ENCODE peak calls at places on chromosomes 16 and 17, in ten cellular contexts. W is right lobe of liver, D is A549, B is testis, Y is HepG2, X is transverse colon, Q is vagina, S is GM12878, I is spleen, E is adrenal gland. K is an unnamed sample.

GRCh38 chr17:21573961-21574610 is 118.2 kb upstream of the KCNJ18 start:
- DNase-seq in W (peak), D (no peak), B (peak), Y (no peak), X (peak), Q (no peak), S (no peak), I (no peak), E (peak), K (no peak)

GRCh38 chr17:12395733-12396354 is 269.8 kb upstream of the MYOCD start:
- DNase-seq in W (no peak), D (peak), B (peak), Y (peak), X (no peak), Q (no peak), S (no peak), I (no peak), E (no peak), K (peak)

GRCh38 chr16:80084614-80085013 is 456.2 kb upstream of the DYNLRB2 start:
- DNase-seq in W (peak), D (peak), B (peak), Y (peak), X (peak), Q (no peak), S (no peak), I (no peak), E (peak), K (peak)

GRCh38 chr17:4968166-4968915 is 724 bp upstream of the SPAG7 start:
- DNase-seq in W (peak), D (no peak), B (peak), Y (no peak), X (no peak), Q (no peak), S (no peak), I (peak), E (no peak), K (peak)

GRCh38 chr17:18156976-18157280 is 26.7 kb upstream of the ALKBH5 start:
- DNase-seq in W (no peak), D (no peak), B (no peak), Y (no peak), X (no peak), Q (no peak), S (no peak), I (no peak), E (no peak), K (no peak)

GRCh38 chr16:47779201-47780016 is 318.3 kb downstream of the PHKB start:
- DNase-seq in W (peak), D (peak), B (peak), Y (no peak), X (no peak), Q (no peak), S (peak), I (peak), E (peak), K (peak)

GRCh38 chr17:50627782-50628601 is 6.7 kb upstream of the ABCC3 start:
- DNase-seq in W (peak), D (peak), B (no peak), Y (peak), X (peak), Q (no peak), S (no peak), I (no peak), E (no peak), K (no peak)

GRCh38 chr16:11303405-11304138 is 22.4 kb upstream of the PRM1 start:
- DNase-seq in W (no peak), D (no peak), B (peak), Y (no peak), X (no peak), Q (no peak), S (no peak), I (no peak), E (no peak), K (no peak)

GRCh38 chr16:70750893-70751467 is 50.0 kb downstream of the VAC14 start:
- DNase-seq in W (peak), D (peak), B (peak), Y (no peak), X (peak), Q (no peak), S (no peak), I (no peak), E (peak), K (peak)

GRCh38 chr17:13647551-13647950 is 45.8 kb upstream of the HS3ST3A1 start:
- DNase-seq in W (no peak), D (no peak), B (no peak), Y (no peak), X (no peak), Q (no peak), S (no peak), I (no peak), E (no peak), K (no peak)

GRCh38 chr16:15843635-15844279 is 13.1 kb downstream of the MYH11 start:
- DNase-seq in W (no peak), D (no peak), B (no peak), Y (no peak), X (no peak), Q (no peak), S (no peak), I (peak), E (no peak), K (no peak)

GRCh38 chr16:85329059-85329812 is 217.0 kb upstream of the CIBAR2 start:
- DNase-seq in W (no peak), D (no peak), B (no peak), Y (no peak), X (peak), Q (no peak), S (no peak), I (no peak), E (no peak), K (peak)

GRCh38 chr17:7688808-7689316 is 585 bp downstream of the WRAP53 start:
- DNase-seq in W (no peak), D (no peak), B (no peak), Y (no peak), X (no peak), Q (no peak), S (no peak), I (no peak), E (no peak), K (no peak)

GRCh38 chr17:7686221-7687071 is 844 bp downstream of the TP53 start:
- DNase-seq in W (peak), D (peak), B (peak), Y (peak), X (peak), Q (no peak), S (peak), I (peak), E (peak), K (peak)

GRCh38 chr17:7687072-7687907 is at the start of gene TP53:
- DNase-seq in W (peak), D (peak), B (peak), Y (peak), X (peak), Q (no peak), S (peak), I (peak), E (peak), K (peak)

GRCh38 chr17:7685533-7686220 is 1.6 kb downstream of the TP53 start:
- DNase-seq in W (peak), D (peak), B (peak), Y (peak), X (peak), Q (no peak), S (no peak), I (peak), E (peak), K (peak)

GRCh38 chr17:7687908-7688807 is at the start of gene WRAP53:
- DNase-seq in W (peak), D (peak), B (peak), Y (peak), X (peak), Q (no peak), S (peak), I (peak), E (peak), K (peak)
- TF ChIP-seq POLR2A in W (peak), D (peak), B (no peak), Y (peak), X (no peak), Q (no peak), S (peak), I (no peak), E (no peak), K (peak)

GRCh38 chr17:71117461-71117860 is 948.1 kb downstream of the KCNJ2 start:
- DNase-seq in W (no peak), D (no peak), B (no peak), Y (no peak), X (no peak), Q (no peak), S (no peak), I (no peak), E (no peak), K (no peak)
- H3K4me3 ChIP-seq in W (no peak), D (no peak), B (no peak), Y (no peak), X (no peak), Q (no peak), S (no peak), I (no peak), E (no peak), K (no peak)

GRCh38 chr17:42272162-42272561 is 4.0 kb downstream of the STAT5B start:
- DNase-seq in W (no peak), D (no peak), B (no peak), Y (no peak), X (no peak), Q (no peak), S (no peak), I (no peak), E (no peak), K (no peak)

GRCh38 chr17:42272576-42272975 is 3.6 kb downstream of the STAT5B start:
- DNase-seq in W (no peak), D (no peak), B (no peak), Y (no peak), X (no peak), Q (no peak), S (no peak), I (no peak), E (no peak), K (no peak)

GRCh38 chr17:42274812-42275526 is 1.2 kb downstream of the STAT5B start:
- DNase-seq in W (no peak), D (no peak), B (no peak), Y (no peak), X (no peak), Q (peak), S (no peak), I (no peak), E (no peak), K (no peak)

GRCh38 chr17:42274273-42274542 is 2.0 kb downstream of the STAT5B start:
- DNase-seq in W (no peak), D (no peak), B (no peak), Y (no peak), X (no peak), Q (no peak), S (no peak), I (no peak), E (no peak), K (no peak)

DNA sequence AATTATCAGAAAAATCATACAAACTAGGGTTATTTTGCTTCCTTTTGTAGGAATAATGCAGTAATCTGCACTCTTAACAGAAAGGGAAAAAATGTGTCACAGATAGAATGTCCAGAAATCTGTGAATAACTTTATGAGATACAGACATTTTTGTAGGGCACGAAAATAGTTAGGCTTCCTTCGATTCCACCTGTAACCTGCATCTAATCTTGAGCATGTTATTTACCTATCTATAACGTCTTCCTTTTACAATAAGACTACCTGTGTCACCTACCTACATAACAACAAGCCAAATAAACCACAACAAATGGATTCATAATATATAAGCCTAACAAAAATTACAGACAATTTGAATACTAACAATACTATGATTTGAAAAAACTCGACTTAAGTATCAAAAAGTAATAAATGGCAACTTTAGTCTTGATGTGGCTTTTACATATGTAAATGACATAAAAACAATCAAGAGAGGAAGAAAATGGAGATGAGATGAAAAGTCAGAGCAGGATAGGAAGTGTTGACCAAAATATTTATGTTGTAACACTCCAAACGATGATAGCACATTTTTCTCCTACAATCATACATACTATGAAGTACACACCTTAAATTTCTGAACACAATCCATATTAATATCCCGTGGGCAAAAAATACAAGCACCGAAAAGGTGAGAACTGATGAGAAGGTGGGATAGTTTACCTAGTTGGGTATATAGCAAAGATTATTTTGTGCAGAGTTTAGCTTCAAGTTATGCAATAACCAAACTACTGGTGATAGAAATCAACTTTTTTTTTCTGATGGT is 2.5 kb downstream of the STAT5B start:
- DNase-seq in W (no peak), D (no peak), B (no peak), Y (no peak), X (no peak), Q (no peak), S (no peak), I (no peak), E (no peak), K (peak)
- TF ChIP-seq POLR2A in W (no peak), D (no peak), B (no peak), Y (no peak), X (no peak), Q (no peak), S (no peak), I (no peak), E (no peak), K (no peak)

GRCh38 chr16:27486760-27487159 is 63.0 kb downstream of the GTF3C1 start:
- DNase-seq in W (no peak), D (no peak), B (peak), Y (no peak), X (no peak), Q (no peak), S (no peak), I (no peak), E (no peak), K (no peak)
- H3K4me3 ChIP-seq in W (no peak), D (no peak), B (no peak), Y (no peak), X (no peak), Q (no peak), S (no peak), I (no peak), E (no peak), K (no peak)

DNA sequence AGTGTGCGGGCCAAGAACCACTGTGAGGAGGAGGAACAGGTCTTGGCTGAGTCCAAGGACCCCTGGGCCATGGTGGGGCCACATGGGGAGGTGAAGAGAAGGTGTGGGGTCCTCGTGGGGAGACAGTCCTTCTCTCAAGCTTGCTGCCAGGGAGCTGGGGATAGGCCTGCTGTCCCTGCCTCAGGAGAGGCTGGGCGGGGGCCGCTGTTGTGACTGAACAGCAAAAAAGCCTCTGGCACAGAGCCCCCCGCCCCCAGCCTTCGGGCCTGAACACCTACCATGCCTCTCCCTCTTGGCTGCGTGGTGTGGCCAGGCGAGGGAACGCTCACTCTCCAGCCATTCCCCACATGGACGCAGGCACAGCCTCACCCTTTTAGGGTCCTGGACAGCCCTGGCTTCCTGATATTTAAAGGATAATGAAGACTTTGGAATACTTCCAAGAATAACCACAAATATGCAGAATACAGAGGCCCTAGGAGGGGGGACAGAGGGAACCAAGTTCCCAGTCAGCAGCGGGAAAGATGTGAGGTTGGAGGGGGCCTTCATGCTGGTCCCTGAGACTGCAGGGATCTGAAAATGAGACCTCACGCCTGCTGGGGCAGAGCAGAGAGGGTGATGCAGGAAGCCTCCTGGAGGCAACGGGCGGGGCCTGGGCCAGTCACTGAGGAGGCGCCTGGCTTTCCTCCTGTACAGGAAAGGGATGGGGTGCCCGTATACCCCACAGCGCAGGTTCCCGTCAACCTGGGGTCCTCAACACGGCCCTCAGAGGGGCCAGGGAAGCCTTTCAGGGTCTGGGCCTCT is 100.0 kb upstream of the CREBBP start:
- DNase-seq in W (no peak), D (no peak), B (peak), Y (no peak), X (no peak), Q (no peak), S (no peak), I (no peak), E (no peak), K (no peak)
- TF ChIP-seq POLR2A in W (no peak), D (no peak), B (no peak), Y (no peak), X (no peak), Q (no peak), S (no peak), I (no peak), E (no peak), K (no peak)